ENCODE peak calls at places on chromosomes 13 and 19, in ten cellular contexts. S is GM23248; F is left cardiac atrium; Y is activated naive CD8-positive, alpha-beta T cell treated with anti-CD3 and anti-CD28 coated beads for 36 hours; T is caudate nucleus; U is NCI-H510A treated with DMSO at 0.1 percent for 48 hours; C is neural crest cell; W is activated CD8-positive, alpha-beta memory T cell treated with anti-CD3 and anti-CD28 coated beads for 4 hours; D is skeletal muscle cell; P is mesothelial cell of epicardium. X is an unnamed sample.

GRCh38 chr13:28613562-28613961 is 45.4 kb upstream of the POMP start:
- DNase-seq in Y (no peak), D (no peak), W (no peak), S (no peak), P (no peak), T (no peak), C (no peak), F (no peak), U (no peak), X (no peak)

GRCh38 chr19:8552810-8553209 is 24.4 kb downstream of the MYO1F start:
- DNase-seq in W (no peak), P (no peak), U (no peak), T (no peak), Y (peak; percentile 32), C (peak; percentile 31), D (no peak), F (no peak), S (no peak), X (no peak)

GRCh38 chr19:18304496-18305312 is 18.2 kb downstream of the LSM4 start:
- DNase-seq in W (peak; percentile 77), C (peak; percentile 43), P (no peak), Y (peak; percentile 93), U (peak; percentile 75), T (peak; percentile 81), S (peak; percentile 94), F (peak; percentile 93), D (peak; percentile 67), X (peak; percentile 85)

GRCh38 chr19:46036745-46037126 is 4.1 kb downstream of the IGFL4 start:
- DNase-seq in F (no peak), Y (no peak), D (no peak), S (no peak), U (no peak), P (no peak), C (no peak), W (no peak), T (no peak), X (no peak)

GRCh38 chr19:40223135-40223822 is 3.2 kb downstream of the CCNP start:
- DNase-seq in Y (peak; percentile 37), C (no peak), D (no peak), W (no peak), S (no peak), T (no peak), P (no peak), F (no peak), U (no peak), X (no peak)

GRCh38 chr13:33691980-33692379 is 126.0 kb upstream of the RFC3 start:
- DNase-seq in D (no peak), F (no peak), T (no peak), W (no peak), C (no peak), S (no peak), Y (no peak), P (no peak), U (no peak), X (no peak)

GRCh38 chr19:52592301-52592700 is 22.2 kb downstream of the ZNF701 start:
- DNase-seq in F (no peak), S (peak; percentile 12), D (no peak), Y (no peak), U (no peak), P (no peak), W (no peak), C (no peak), T (no peak), X (no peak)

GRCh38 chr13:38394777-38395504 is 45.3 kb downstream of the UFM1 start:
- DNase-seq in U (no peak), D (no peak), S (peak; percentile 69), C (no peak), P (no peak), W (no peak), F (no peak), Y (no peak), T (no peak), X (no peak)

GRCh38 chr13:30194906-30195305 is 112.4 kb downstream of the KATNAL1 start:
- DNase-seq in U (no peak), W (no peak), S (no peak), C (no peak), D (no peak), T (no peak), F (no peak), Y (no peak), P (no peak), X (no peak)

GRCh38 chr19:6739884-6740588 is 556 bp downstream of the TRIP10 start:
- DNase-seq in C (peak; percentile 27), S (peak; percentile 57), T (no peak), Y (peak; percentile 44), F (peak; percentile 63), D (no peak), U (no peak), P (no peak), W (no peak), X (no peak)

GRCh38 chr19:13974073-13974472 is 21.8 kb downstream of the DCAF15 start:
- DNase-seq in Y (peak; percentile 35), D (no peak), W (no peak), F (no peak), T (no peak), C (no peak), S (no peak), U (peak; percentile 85), P (no peak), X (no peak)

GRCh38 chr13:113729329-113730019 is 29.6 kb upstream of the TMEM255B start:
- DNase-seq in T (no peak), W (no peak), U (no peak), S (peak; percentile 57), D (no peak), C (no peak), P (peak; percentile 17), F (peak; percentile 48), Y (no peak), X (no peak)

GRCh38 chr19:5434970-5435641 is 20.1 kb upstream of the ZNRF4 start:
- DNase-seq in W (no peak), U (no peak), C (no peak), P (no peak), Y (peak; percentile 39), F (no peak), T (peak; percentile 40), S (peak; percentile 98), D (peak; percentile 51), X (peak; percentile 49)

GRCh38 chr19:38034153-38034835 is 127.3 kb downstream of the SIPA1L3 start:
- DNase-seq in C (no peak), F (no peak), Y (no peak), U (no peak), P (no peak), T (no peak), D (no peak), W (no peak), S (peak; percentile 40), X (no peak)

GRCh38 chr19:10086904-10087256 is 763 bp downstream of the SHFL start:
- DNase-seq in Y (peak; percentile 61), S (peak; percentile 42), F (no peak), D (no peak), W (peak; percentile 39), U (no peak), C (no peak), T (no peak), P (no peak), X (no peak)

GRCh38 chr19:4455742-4456565 is 1.6 kb downstream of the UBXN6 start:
- DNase-seq in Y (no peak), S (peak; percentile 92), F (peak; percentile 53), W (no peak), C (no peak), D (peak; percentile 73), T (no peak), U (peak; percentile 20), P (no peak), X (no peak)

GRCh38 chr13:101127741-101128353 is 288.5 kb downstream of the NALCN start:
- DNase-seq in C (no peak), W (no peak), Y (peak; percentile 3), U (peak; percentile 39), P (no peak), S (peak; percentile 66), F (no peak), T (no peak), D (no peak), X (peak; percentile 47)

GRCh38 chr13:30715837-30716236 is 19.5 kb upstream of the ALOX5AP start:
- DNase-seq in P (no peak), S (peak; percentile 32), T (no peak), C (no peak), Y (no peak), W (no peak), D (no peak), U (no peak), F (peak; percentile 60), X (no peak)

GRCh38 chr13:71079638-71080037 is 787.4 kb downstream of the DACH1 start:
- DNase-seq in W (no peak), P (no peak), T (no peak), U (no peak), C (no peak), F (no peak), S (no peak), Y (no peak), D (no peak), X (no peak)

GRCh38 chr13:30510811-30511371 is 45.2 kb upstream of the HMGB1 start:
- DNase-seq in C (no peak), U (no peak), P (no peak), D (peak; percentile 5), Y (no peak), S (peak; percentile 37), W (no peak), F (no peak), T (no peak), X (no peak)

GRCh38 chr19:49340069-49340864 is 5.1 kb downstream of the CD37 start:
- DNase-seq in D (no peak), Y (no peak), W (no peak), T (no peak), S (peak; percentile 39), P (no peak), U (no peak), C (no peak), F (peak; percentile 71), X (no peak)